ENCODE peak calls at places on chromosomes 3 and 15, in five cellular contexts. One of them, this sample, is unnamed.

GRCh38 chr3:134463676-134464611 is 21.8 kb downstream of the ANAPC13 start:
- DNase-seq in cardiac muscle cell: no peak
- DNase-seq in activated T-cell treated with anti-CD3 and anti-CD28 coated beads for 24 hours: no peak
- DNase-seq in NCI-H1105: no peak
- DNase-seq in esophagus squamous epithelium: no peak
- DNase-seq in this sample: peak

GRCh38 chr3:435161-435560 is 238.6 kb downstream of the CHL1 start:
- DNase-seq in cardiac muscle cell: no peak
- DNase-seq in activated T-cell treated with anti-CD3 and anti-CD28 coated beads for 24 hours: no peak
- DNase-seq in NCI-H1105: no peak
- DNase-seq in esophagus squamous epithelium: no peak
- DNase-seq in this sample: no peak

GRCh38 chr3:57826286-57826951 is 70.3 kb downstream of the SLMAP start:
- DNase-seq in cardiac muscle cell: no peak
- DNase-seq in activated T-cell treated with anti-CD3 and anti-CD28 coated beads for 24 hours: no peak
- DNase-seq in NCI-H1105: no peak
- DNase-seq in esophagus squamous epithelium: no peak
- DNase-seq in this sample: no peak

GRCh38 chr15:60912984-60913697 is 316.0 kb downstream of the RORA start:
- DNase-seq in cardiac muscle cell: no peak
- DNase-seq in activated T-cell treated with anti-CD3 and anti-CD28 coated beads for 24 hours: no peak
- DNase-seq in NCI-H1105: no peak
- DNase-seq in esophagus squamous epithelium: no peak
- DNase-seq in this sample: no peak

GRCh38 chr3:183871541-183871940 is 13.1 kb downstream of the PARL start:
- DNase-seq in cardiac muscle cell: no peak
- DNase-seq in activated T-cell treated with anti-CD3 and anti-CD28 coated beads for 24 hours: no peak
- DNase-seq in NCI-H1105: no peak
- DNase-seq in esophagus squamous epithelium: no peak
- DNase-seq in this sample: no peak

GRCh38 chr3:181872887-181873286 is 161.2 kb downstream of the SOX2 start:
- DNase-seq in cardiac muscle cell: no peak
- DNase-seq in activated T-cell treated with anti-CD3 and anti-CD28 coated beads for 24 hours: no peak
- DNase-seq in NCI-H1105: no peak
- DNase-seq in esophagus squamous epithelium: no peak
- DNase-seq in this sample: no peak

GRCh38 chr15:86135030-86135429 is 55.4 kb downstream of the AGBL1 start:
- DNase-seq in cardiac muscle cell: peak
- DNase-seq in activated T-cell treated with anti-CD3 and anti-CD28 coated beads for 24 hours: no peak
- DNase-seq in NCI-H1105: no peak
- DNase-seq in esophagus squamous epithelium: no peak
- DNase-seq in this sample: no peak

GRCh38 chr15:77352932-77353331 is 67.0 kb downstream of the PEAK1 start:
- DNase-seq in cardiac muscle cell: no peak
- DNase-seq in activated T-cell treated with anti-CD3 and anti-CD28 coated beads for 24 hours: no peak
- DNase-seq in NCI-H1105: no peak
- DNase-seq in esophagus squamous epithelium: no peak
- DNase-seq in this sample: no peak

GRCh38 chr15:45205192-45205591 is 17.4 kb upstream of the SHF start:
- DNase-seq in cardiac muscle cell: peak
- DNase-seq in activated T-cell treated with anti-CD3 and anti-CD28 coated beads for 24 hours: peak
- DNase-seq in NCI-H1105: peak
- DNase-seq in esophagus squamous epithelium: no peak
- DNase-seq in this sample: peak

GRCh38 chr3:182027366-182027765 is 315.6 kb downstream of the SOX2 start:
- DNase-seq in cardiac muscle cell: no peak
- DNase-seq in activated T-cell treated with anti-CD3 and anti-CD28 coated beads for 24 hours: no peak
- DNase-seq in NCI-H1105: no peak
- DNase-seq in esophagus squamous epithelium: no peak
- DNase-seq in this sample: no peak

GRCh38 chr3:177813322-177813721 is 616.0 kb upstream of the TBL1XR1 start:
- DNase-seq in cardiac muscle cell: no peak
- DNase-seq in activated T-cell treated with anti-CD3 and anti-CD28 coated beads for 24 hours: no peak
- DNase-seq in NCI-H1105: no peak
- DNase-seq in esophagus squamous epithelium: no peak
- DNase-seq in this sample: no peak

GRCh38 chr15:50127255-50127777 is 8.3 kb upstream of the ATP8B4 start:
- DNase-seq in cardiac muscle cell: no peak
- DNase-seq in activated T-cell treated with anti-CD3 and anti-CD28 coated beads for 24 hours: no peak
- DNase-seq in NCI-H1105: no peak
- DNase-seq in esophagus squamous epithelium: no peak
- DNase-seq in this sample: no peak

GRCh38 chr15:90059208-90059985 is 42.9 kb downstream of the IDH2 start:
- DNase-seq in cardiac muscle cell: no peak
- DNase-seq in activated T-cell treated with anti-CD3 and anti-CD28 coated beads for 24 hours: peak
- DNase-seq in NCI-H1105: no peak
- DNase-seq in esophagus squamous epithelium: peak
- DNase-seq in this sample: peak

GRCh38 chr3:64150527-64151238 is 74.6 kb downstream of the PRICKLE2 start:
- DNase-seq in cardiac muscle cell: peak
- DNase-seq in activated T-cell treated with anti-CD3 and anti-CD28 coated beads for 24 hours: no peak
- DNase-seq in NCI-H1105: peak
- DNase-seq in esophagus squamous epithelium: no peak
- DNase-seq in this sample: no peak

GRCh38 chr3:52886049-52886730 is 11.2 kb downstream of the STIMATE start:
- DNase-seq in cardiac muscle cell: no peak
- DNase-seq in activated T-cell treated with anti-CD3 and anti-CD28 coated beads for 24 hours: no peak
- DNase-seq in NCI-H1105: no peak
- DNase-seq in esophagus squamous epithelium: no peak
- DNase-seq in this sample: no peak

GRCh38 chr15:28919679-28920655 is 34.2 kb downstream of the APBA2 start:
- DNase-seq in cardiac muscle cell: no peak
- DNase-seq in activated T-cell treated with anti-CD3 and anti-CD28 coated beads for 24 hours: no peak
- DNase-seq in NCI-H1105: no peak
- DNase-seq in esophagus squamous epithelium: no peak
- DNase-seq in this sample: no peak

GRCh38 chr15:23532019-23532418 is 33.5 kb upstream of the MKRN3 start:
- DNase-seq in cardiac muscle cell: no peak
- DNase-seq in activated T-cell treated with anti-CD3 and anti-CD28 coated beads for 24 hours: no peak
- DNase-seq in NCI-H1105: no peak
- DNase-seq in esophagus squamous epithelium: no peak
- DNase-seq in this sample: no peak

GRCh38 chr3:195811756-195812155 is at the start of gene MUC4:
- DNase-seq in cardiac muscle cell: no peak
- DNase-seq in activated T-cell treated with anti-CD3 and anti-CD28 coated beads for 24 hours: no peak
- DNase-seq in NCI-H1105: no peak
- DNase-seq in esophagus squamous epithelium: no peak
- DNase-seq in this sample: peak

GRCh38 chr3:86986666-86987420 is 4.1 kb downstream of the VGLL3 start:
- DNase-seq in cardiac muscle cell: no peak
- DNase-seq in activated T-cell treated with anti-CD3 and anti-CD28 coated beads for 24 hours: no peak
- DNase-seq in NCI-H1105: no peak
- DNase-seq in esophagus squamous epithelium: no peak
- DNase-seq in this sample: no peak

GRCh38 chr3:42690766-42691680 is 5.7 kb downstream of the KLHL40 start:
- DNase-seq in cardiac muscle cell: no peak
- DNase-seq in activated T-cell treated with anti-CD3 and anti-CD28 coated beads for 24 hours: no peak
- DNase-seq in NCI-H1105: no peak
- DNase-seq in esophagus squamous epithelium: no peak
- DNase-seq in this sample: no peak

GRCh38 chr15:88834211-88834812 is 31.1 kb downstream of the ACAN start:
- DNase-seq in cardiac muscle cell: peak
- DNase-seq in activated T-cell treated with anti-CD3 and anti-CD28 coated beads for 24 hours: no peak
- DNase-seq in NCI-H1105: no peak
- DNase-seq in esophagus squamous epithelium: no peak
- DNase-seq in this sample: peak